ENCODE peak calls at places on chromosomes 7 and 10, in ten cellular contexts. One of them, this sample, is unnamed.

GRCh38 chr7:46034056-46034768 is 113.1 kb upstream of the IGFBP3 start:
- DNase-seq in heart right ventricle: no peak
- DNase-seq in ovary: no peak
- DNase-seq in choroid plexus epithelial cell: no peak
- DNase-seq in ascending aorta: no peak
- DNase-seq in A549: no peak
- DNase-seq in Panc1: no peak
- DNase-seq in AG04450: peak
- DNase-seq in lower lobe of right lung: no peak
- DNase-seq in cardiac muscle cell: no peak
- DNase-seq in this sample: no peak

GRCh38 chr10:68106656-68107055 is 2.6 kb upstream of the MYPN start:
- DNase-seq in Panc1: peak
- DNase-seq in choroid plexus epithelial cell: peak
- DNase-seq in AG04450: peak
- DNase-seq in ovary: no peak
- DNase-seq in heart right ventricle: no peak
- DNase-seq in cardiac muscle cell: no peak
- DNase-seq in ascending aorta: no peak
- DNase-seq in A549: no peak
- DNase-seq in lower lobe of right lung: no peak
- DNase-seq in this sample: peak

GRCh38 chr7:151233111-151233701 is 923 bp downstream of the CHPF2 start:
- DNase-seq in choroid plexus epithelial cell: peak
- DNase-seq in heart right ventricle: no peak
- DNase-seq in ascending aorta: peak
- DNase-seq in Panc1: no peak
- DNase-seq in cardiac muscle cell: peak
- DNase-seq in AG04450: peak
- DNase-seq in ovary: peak
- DNase-seq in A549: peak
- DNase-seq in lower lobe of right lung: no peak
- DNase-seq in this sample: peak

GRCh38 chr7:119959811-119960210 is 313.2 kb upstream of the KCND2 start:
- DNase-seq in ovary: no peak
- DNase-seq in cardiac muscle cell: no peak
- DNase-seq in choroid plexus epithelial cell: peak
- DNase-seq in heart right ventricle: no peak
- DNase-seq in ascending aorta: no peak
- DNase-seq in A549: no peak
- DNase-seq in lower lobe of right lung: no peak
- DNase-seq in Panc1: no peak
- DNase-seq in AG04450: no peak
- DNase-seq in this sample: no peak

GRCh38 chr7:2702594-2702957 is 14.6 kb downstream of the AMZ1 start:
- DNase-seq in AG04450: no peak
- DNase-seq in Panc1: no peak
- DNase-seq in lower lobe of right lung: no peak
- DNase-seq in ascending aorta: no peak
- DNase-seq in choroid plexus epithelial cell: no peak
- DNase-seq in A549: no peak
- DNase-seq in ovary: no peak
- DNase-seq in cardiac muscle cell: no peak
- DNase-seq in heart right ventricle: no peak
- DNase-seq in this sample: no peak

GRCh38 chr10:99372546-99373271 is 43.6 kb downstream of the CNNM1 start:
- DNase-seq in Panc1: no peak
- DNase-seq in lower lobe of right lung: no peak
- DNase-seq in ascending aorta: no peak
- DNase-seq in ovary: no peak
- DNase-seq in cardiac muscle cell: no peak
- DNase-seq in A549: no peak
- DNase-seq in choroid plexus epithelial cell: peak
- DNase-seq in heart right ventricle: no peak
- DNase-seq in AG04450: no peak
- DNase-seq in this sample: no peak

GRCh38 chr10:131534836-131535235 is 223.3 kb upstream of the TCERG1L start:
- DNase-seq in ascending aorta: no peak
- DNase-seq in choroid plexus epithelial cell: no peak
- DNase-seq in lower lobe of right lung: no peak
- DNase-seq in Panc1: no peak
- DNase-seq in AG04450: no peak
- DNase-seq in cardiac muscle cell: no peak
- DNase-seq in ovary: no peak
- DNase-seq in heart right ventricle: no peak
- DNase-seq in A549: no peak
- DNase-seq in this sample: no peak

GRCh38 chr7:44401692-44402091 is 76.3 kb upstream of the CAMK2B start:
- DNase-seq in ovary: no peak
- DNase-seq in heart right ventricle: no peak
- DNase-seq in A549: no peak
- DNase-seq in lower lobe of right lung: no peak
- DNase-seq in AG04450: no peak
- DNase-seq in Panc1: no peak
- DNase-seq in cardiac muscle cell: no peak
- DNase-seq in choroid plexus epithelial cell: no peak
- DNase-seq in ascending aorta: no peak
- DNase-seq in this sample: no peak

GRCh38 chr7:27953777-27954176 is 213.8 kb downstream of the TAX1BP1 start:
- DNase-seq in Panc1: no peak
- DNase-seq in ascending aorta: no peak
- DNase-seq in AG04450: no peak
- DNase-seq in cardiac muscle cell: no peak
- DNase-seq in choroid plexus epithelial cell: no peak
- DNase-seq in ovary: no peak
- DNase-seq in heart right ventricle: no peak
- DNase-seq in A549: no peak
- DNase-seq in lower lobe of right lung: no peak
- DNase-seq in this sample: no peak

GRCh38 chr7:30888783-30889182 is 22.9 kb upstream of the AQP1 start:
- DNase-seq in AG04450: peak
- DNase-seq in lower lobe of right lung: no peak
- DNase-seq in Panc1: no peak
- DNase-seq in ovary: no peak
- DNase-seq in choroid plexus epithelial cell: peak
- DNase-seq in heart right ventricle: no peak
- DNase-seq in ascending aorta: no peak
- DNase-seq in A549: peak
- DNase-seq in cardiac muscle cell: peak
- DNase-seq in this sample: peak

GRCh38 chr7:87877641-87878040 is 1.3 kb downstream of the DBF4 start:
- DNase-seq in AG04450: no peak
- DNase-seq in A549: no peak
- DNase-seq in Panc1: no peak
- DNase-seq in lower lobe of right lung: no peak
- DNase-seq in cardiac muscle cell: no peak
- DNase-seq in ascending aorta: no peak
- DNase-seq in choroid plexus epithelial cell: peak
- DNase-seq in ovary: no peak
- DNase-seq in heart right ventricle: no peak
- DNase-seq in this sample: no peak

GRCh38 chr7:144936314-144936713 is 100.5 kb upstream of the TPK1 start:
- DNase-seq in cardiac muscle cell: no peak
- DNase-seq in ovary: no peak
- DNase-seq in A549: no peak
- DNase-seq in ascending aorta: no peak
- DNase-seq in choroid plexus epithelial cell: no peak
- DNase-seq in AG04450: no peak
- DNase-seq in heart right ventricle: no peak
- DNase-seq in Panc1: no peak
- DNase-seq in lower lobe of right lung: no peak
- DNase-seq in this sample: no peak

GRCh38 chr7:131843862-131844261 is 287.4 kb upstream of the PODXL start:
- DNase-seq in lower lobe of right lung: no peak
- DNase-seq in heart right ventricle: peak
- DNase-seq in cardiac muscle cell: peak
- DNase-seq in A549: peak
- DNase-seq in Panc1: no peak
- DNase-seq in AG04450: no peak
- DNase-seq in ovary: no peak
- DNase-seq in choroid plexus epithelial cell: no peak
- DNase-seq in ascending aorta: no peak
- DNase-seq in this sample: no peak

GRCh38 chr7:92698237-92698841 is 108.1 kb upstream of the FAM133B start:
- DNase-seq in heart right ventricle: peak
- DNase-seq in lower lobe of right lung: no peak
- DNase-seq in ascending aorta: no peak
- DNase-seq in ovary: no peak
- DNase-seq in cardiac muscle cell: no peak
- DNase-seq in AG04450: peak
- DNase-seq in Panc1: peak
- DNase-seq in A549: peak
- DNase-seq in choroid plexus epithelial cell: peak
- DNase-seq in this sample: peak

GRCh38 chr7:13181221-13181620 is 493.8 kb downstream of the ARL4A start:
- DNase-seq in A549: peak
- DNase-seq in heart right ventricle: no peak
- DNase-seq in ascending aorta: no peak
- DNase-seq in choroid plexus epithelial cell: peak
- DNase-seq in ovary: no peak
- DNase-seq in cardiac muscle cell: no peak
- DNase-seq in lower lobe of right lung: no peak
- DNase-seq in AG04450: no peak
- DNase-seq in Panc1: no peak
- DNase-seq in this sample: no peak

GRCh38 chr7:100852048-100852872 is at the start of gene SLC12A9:
- DNase-seq in heart right ventricle: peak
- DNase-seq in ovary: peak
- DNase-seq in ascending aorta: peak
- DNase-seq in lower lobe of right lung: peak
- DNase-seq in A549: peak
- DNase-seq in AG04450: peak
- DNase-seq in Panc1: peak
- DNase-seq in choroid plexus epithelial cell: peak
- DNase-seq in cardiac muscle cell: peak
- DNase-seq in this sample: peak

GRCh38 chr7:151876899-151877777 is at the start of gene PRKAG2:
- DNase-seq in choroid plexus epithelial cell: peak
- DNase-seq in A549: peak
- DNase-seq in ovary: peak
- DNase-seq in AG04450: no peak
- DNase-seq in cardiac muscle cell: peak
- DNase-seq in heart right ventricle: peak
- DNase-seq in ascending aorta: no peak
- DNase-seq in lower lobe of right lung: peak
- DNase-seq in Panc1: no peak
- DNase-seq in this sample: no peak

GRCh38 chr10:124612611-124613498 is 131.3 kb downstream of the FAM53B start:
- DNase-seq in Panc1: no peak
- DNase-seq in ascending aorta: no peak
- DNase-seq in heart right ventricle: peak
- DNase-seq in cardiac muscle cell: peak
- DNase-seq in choroid plexus epithelial cell: peak
- DNase-seq in lower lobe of right lung: no peak
- DNase-seq in AG04450: no peak
- DNase-seq in A549: peak
- DNase-seq in ovary: no peak
- DNase-seq in this sample: no peak

DNA sequence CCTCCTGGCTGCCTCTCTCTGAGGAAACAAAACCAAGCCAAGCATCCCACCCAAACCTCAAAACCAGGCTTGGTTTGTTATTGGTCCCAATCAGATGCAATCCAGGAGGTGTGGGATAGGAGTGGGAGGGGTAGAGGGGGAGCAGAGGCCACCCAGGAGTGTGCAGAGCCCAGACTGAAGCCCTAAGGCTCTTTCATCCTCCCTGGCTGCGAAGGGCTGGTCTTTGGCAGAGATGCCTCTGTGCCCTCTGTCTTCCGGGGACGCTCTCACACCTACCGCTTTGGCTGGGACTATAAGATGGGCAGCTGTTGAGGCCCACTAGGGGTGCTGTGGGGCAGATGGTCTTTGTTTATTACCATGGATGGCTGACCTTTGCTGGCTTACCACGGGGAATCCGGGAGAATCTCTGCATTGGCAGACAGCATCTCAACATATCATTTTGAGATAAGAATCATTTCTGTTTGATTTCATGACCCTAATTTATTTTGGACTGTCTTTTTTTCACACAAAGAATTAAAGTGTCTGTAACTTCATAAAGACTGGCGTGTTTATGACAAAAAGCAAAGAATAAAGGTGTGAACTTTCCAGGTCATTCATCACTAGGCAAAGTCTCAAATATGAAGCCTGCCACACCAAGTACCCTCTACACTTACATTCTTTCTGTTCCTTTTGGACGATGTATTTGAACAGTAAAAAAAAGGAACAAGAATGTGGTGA is 6.5 kb upstream of the DENND2A start:
- DNase-seq in choroid plexus epithelial cell: peak
- DNase-seq in cardiac muscle cell: peak
- DNase-seq in Panc1: no peak
- DNase-seq in AG04450: no peak
- DNase-seq in heart right ventricle: no peak
- DNase-seq in A549: peak
- DNase-seq in ovary: peak
- DNase-seq in ascending aorta: no peak
- DNase-seq in lower lobe of right lung: no peak
- DNase-seq in this sample: no peak
- TF ChIP-seq CTCF in choroid plexus epithelial cell: peak
- TF ChIP-seq CTCF in cardiac muscle cell: peak
- TF ChIP-seq CTCF in Panc1: peak
- TF ChIP-seq CTCF in AG04450: peak
- TF ChIP-seq CTCF in heart right ventricle: peak
- TF ChIP-seq CTCF in A549: peak
- TF ChIP-seq CTCF in ovary: no peak
- TF ChIP-seq CTCF in ascending aorta: no peak
- TF ChIP-seq CTCF in lower lobe of right lung: peak
- TF ChIP-seq CTCF in this sample: peak

GRCh38 chr10:17001961-17002749 is 127.5 kb downstream of the CUBN start:
- DNase-seq in ovary: peak
- DNase-seq in lower lobe of right lung: no peak
- DNase-seq in ascending aorta: no peak
- DNase-seq in AG04450: peak
- DNase-seq in heart right ventricle: peak
- DNase-seq in cardiac muscle cell: no peak
- DNase-seq in choroid plexus epithelial cell: peak
- DNase-seq in Panc1: no peak
- DNase-seq in A549: no peak
- DNase-seq in this sample: no peak
- H3K4me3 ChIP-seq in ovary: no peak
- H3K4me3 ChIP-seq in lower lobe of right lung: no peak
- H3K4me3 ChIP-seq in ascending aorta: peak
- H3K4me3 ChIP-seq in AG04450: no peak
- H3K4me3 ChIP-seq in heart right ventricle: no peak
- H3K4me3 ChIP-seq in cardiac muscle cell: no peak
- H3K4me3 ChIP-seq in choroid plexus epithelial cell: no peak
- H3K4me3 ChIP-seq in Panc1: no peak
- H3K4me3 ChIP-seq in A549: no peak
- H3K4me3 ChIP-seq in this sample: no peak

GRCh38 chr7:123070702-123071286 is 75.3 kb upstream of the TAS2R16 start:
- DNase-seq in ovary: no peak
- DNase-seq in A549: peak
- DNase-seq in lower lobe of right lung: no peak
- DNase-seq in Panc1: peak
- DNase-seq in choroid plexus epithelial cell: peak
- DNase-seq in cardiac muscle cell: peak
- DNase-seq in ascending aorta: no peak
- DNase-seq in AG04450: no peak
- DNase-seq in heart right ventricle: no peak
- DNase-seq in this sample: no peak
- TF ChIP-seq CTCF in ovary: no peak
- TF ChIP-seq CTCF in A549: peak
- TF ChIP-seq CTCF in lower lobe of right lung: no peak
- TF ChIP-seq CTCF in Panc1: peak
- TF ChIP-seq CTCF in choroid plexus epithelial cell: peak
- TF ChIP-seq CTCF in cardiac muscle cell: peak
- TF ChIP-seq CTCF in ascending aorta: no peak
- TF ChIP-seq CTCF in AG04450: no peak
- TF ChIP-seq CTCF in heart right ventricle: no peak
- TF ChIP-seq CTCF in this sample: no peak

GRCh38 chr10:74589226-74589673 is 237.2 kb upstream of the KAT6B start:
- DNase-seq in Panc1: no peak
- DNase-seq in heart right ventricle: peak
- DNase-seq in cardiac muscle cell: peak
- DNase-seq in ascending aorta: peak
- DNase-seq in choroid plexus epithelial cell: peak
- DNase-seq in AG04450: peak
- DNase-seq in A549: peak
- DNase-seq in lower lobe of right lung: peak
- DNase-seq in ovary: peak
- DNase-seq in this sample: peak
- H3K4me3 ChIP-seq in Panc1: no peak
- H3K4me3 ChIP-seq in heart right ventricle: no peak
- H3K4me3 ChIP-seq in cardiac muscle cell: no peak
- H3K4me3 ChIP-seq in ascending aorta: no peak
- H3K4me3 ChIP-seq in choroid plexus epithelial cell: no peak
- H3K4me3 ChIP-seq in AG04450: no peak
- H3K4me3 ChIP-seq in A549: no peak
- H3K4me3 ChIP-seq in lower lobe of right lung: no peak
- H3K4me3 ChIP-seq in ovary: no peak
- H3K4me3 ChIP-seq in this sample: no peak

This sample was measured in HFF-Myc.